ENCODE peak calls at places on chromosomes 1 and 21, in seven cellular contexts. V, W, S, D, J, G and K are unnamed samples.

GRCh38 chr1:24951337-24951736 is 21.3 kb upstream of the RUNX3 start:
- DNase-seq in S (no peak), V (no peak), G (no peak), J (no peak), D (no peak), W (no peak), K (no peak)

GRCh38 chr1:203636306-203636705 is 9.7 kb downstream of the ATP2B4 start:
- DNase-seq in D (no peak), V (no peak), W (peak; percentile 71), G (peak; percentile 60), J (no peak), S (no peak), K (no peak)

GRCh38 chr1:33007190-33008050 is 29.3 kb downstream of the AK2 start:
- DNase-seq in S (peak; percentile 95), D (peak; percentile 38), V (no peak), J (peak; percentile 46), G (peak; percentile 90), W (no peak), K (no peak)

GRCh38 chr1:30895382-30895941 is 13.1 kb downstream of the SDC3 start:
- DNase-seq in G (no peak), S (no peak), J (no peak), D (no peak), V (no peak), W (no peak), K (no peak)

GRCh38 chr1:26094076-26094669 is 17.5 kb upstream of the PDIK1L start:
- DNase-seq in V (no peak), W (no peak), G (no peak), J (peak; percentile 59), D (peak; percentile 69), S (no peak), K (no peak)

GRCh38 chr1:46450160-46450517 is 39.5 kb upstream of the DMBX1 start:
- DNase-seq in G (no peak), D (no peak), V (no peak), W (no peak), J (no peak), S (no peak), K (no peak)

GRCh38 chr1:6448749-6449631 is 17.0 kb downstream of the TNFRSF25 start:
- DNase-seq in W (no peak), V (peak; percentile 77), S (no peak), J (no peak), G (no peak), D (no peak), K (peak; percentile 23)

GRCh38 chr1:40384887-40385286 is 11.4 kb downstream of the SMAP2 start:
- DNase-seq in S (no peak), G (no peak), W (no peak), D (no peak), J (no peak), V (no peak), K (no peak)

GRCh38 chr1:176950736-176951308 is 213.7 kb downstream of the ASTN1 start:
- DNase-seq in D (no peak), S (no peak), W (no peak), G (no peak), J (no peak), V (no peak), K (no peak)

GRCh38 chr1:53291574-53291973 is 36.3 kb downstream of the LRP8 start:
- DNase-seq in V (no peak), D (no peak), W (no peak), J (no peak), G (no peak), S (peak; percentile 7), K (no peak)
- TF ChIP-seq CTCF in V (no peak), D (no peak), W (no peak), J (peak; percentile 26), G (peak; percentile 14), S (peak; percentile 27), K (no peak)

GRCh38 chr1:52533710-52534109 is 19.2 kb downstream of the TUT4 start:
- DNase-seq in J (no peak), S (no peak), W (no peak), G (no peak), D (no peak), V (no peak), K (no peak)
- H3K4me3 ChIP-seq in J (no peak overlapping the region), S (no peak overlapping the region), W (no peak overlapping the region), G (no peak overlapping the region), D (no peak overlapping the region), V (no peak overlapping the region), K (no peak overlapping the region)

GRCh38 chr21:36747815-36748381 is 49.0 kb downstream of the SIM2 start:
- DNase-seq in J (peak; percentile 86), V (no peak), G (no peak), S (peak; percentile 18), W (no peak), D (peak; percentile 39), K (peak; percentile 44)
- TF ChIP-seq CTCF in J (peak; percentile 74), V (no peak), G (peak; percentile 36), S (peak; percentile 32), W (peak; percentile 5), D (no peak), K (no peak)

DNA sequence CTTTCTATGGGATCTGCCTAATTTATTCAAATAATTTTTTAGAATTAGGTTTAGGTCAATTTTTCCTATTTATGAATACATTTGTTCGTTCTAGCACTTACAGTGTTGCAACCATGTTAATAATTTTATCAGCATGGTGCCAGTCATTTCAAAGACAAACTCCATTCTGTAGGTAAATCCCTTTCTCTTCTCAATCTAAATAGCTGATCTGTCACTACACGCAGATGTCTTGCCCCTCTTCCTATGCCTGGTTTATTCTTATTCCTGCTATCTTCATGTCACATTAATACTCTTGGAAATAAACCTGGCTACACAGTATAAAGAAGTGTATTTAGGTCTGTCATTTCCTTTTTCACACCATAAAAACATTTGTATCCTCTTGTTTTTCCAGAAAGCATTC is 1172.4 kb downstream of the BRINP3 start:
- DNase-seq in D (no peak), S (no peak), W (no peak), J (no peak), V (no peak), G (no peak), K (no peak)
- H3K4me3 ChIP-seq in D (no peak overlapping the region), S (no peak overlapping the region), W (no peak overlapping the region), J (no peak overlapping the region), V (no peak overlapping the region), G (no peak overlapping the region), K (no peak overlapping the region)

GRCh38 chr1:226457307-226457712 is 49.4 kb upstream of the PARP1 start:
- DNase-seq in S (peak; percentile 3), W (no peak), G (no peak), V (no peak), D (no peak), J (no peak), K (no peak)
- TF ChIP-seq CTCF in S (peak; percentile 35), W (no peak), G (peak; percentile 22), V (no peak), D (peak; percentile 21), J (peak; percentile 46), K (no peak)